ENCODE peak calls at places on chromosomes 12 and 14, in four cellular contexts. U is HCT116, T is GM23338, E is PC-3. X is an unnamed sample.

GRCh38 chr12:57005980-57006808 is at the start of gene ZBTB39:
- DNase-seq in E (peak), U (peak), T (peak), X (peak)

GRCh38 chr12:104571328-104571727 is 114.6 kb downstream of the CHST11 start:
- DNase-seq in E (no peak), U (no peak), T (no peak), X (peak)

GRCh38 chr12:41439134-41439533 is 251.0 kb downstream of the PDZRN4 start:
- DNase-seq in U (no peak), T (no peak), E (no peak), X (peak)

GRCh38 chr14:61388173-61388975 is 67.0 kb downstream of the PRKCH start:
- DNase-seq in U (peak), E (peak), T (no peak), X (no peak)

GRCh38 chr12:122917508-122918227 is 21.7 kb upstream of the VPS37B start:
- DNase-seq in T (no peak), U (no peak), E (peak), X (no peak)

GRCh38 chr14:89621009-89621421 is 204.0 kb upstream of the FOXN3 start:
- DNase-seq in U (no peak), T (no peak), E (no peak), X (peak)

GRCh38 chr12:119334459-119335170 is at the start of gene CCDC60:
- DNase-seq in E (no peak), T (peak), U (no peak), X (no peak)

GRCh38 chr12:78018939-78019338 is 188.2 kb downstream of the NAV3 start:
- DNase-seq in U (no peak), E (no peak), T (no peak), X (no peak)

GRCh38 chr12:110498984-110499706 is 2.8 kb downstream of the VPS29 start:
- DNase-seq in T (no peak), U (no peak), E (peak), X (no peak)

GRCh38 chr14:101563352-101563653 is 2.0 kb downstream of the DIO3 start:
- DNase-seq in T (no peak), E (no peak), U (no peak), X (no peak)

GRCh38 chr12:107655281-107656065 is 30.1 kb upstream of the PWP1 start:
- DNase-seq in E (no peak), T (no peak), U (no peak), X (no peak)
- TF ChIP-seq EZH2phosphoT487 in E (no peak), T (no peak), U (no peak), X (no peak)

GRCh38 chr14:104927432-104927816 is 2.7 kb downstream of the PLD4 start:
- DNase-seq in T (peak), U (no peak), E (no peak), X (no peak)

GRCh38 chr14:104925214-104925899 is 678 bp downstream of the PLD4 start:
- DNase-seq in T (no peak), U (no peak), E (no peak), X (no peak)

GRCh38 chr14:104927901-104928300 is 3.2 kb downstream of the PLD4 start:
- DNase-seq in E (no peak), T (no peak), U (no peak), X (peak)

GRCh38 chr14:104925941-104926609 is 1.4 kb downstream of the PLD4 start:
- DNase-seq in U (no peak), T (no peak), E (no peak), X (peak)

GRCh38 chr14:104926619-104927431 is 2.1 kb downstream of the PLD4 start:
- DNase-seq in U (no peak), T (peak), E (no peak), X (peak)
- H3K4me2 ChIP-seq in U (no peak), T (no peak), E (no peak), X (peak)

GRCh38 chr12:20150835-20151234 is 217.5 kb upstream of the PDE3A start:
- DNase-seq in U (no peak), T (no peak), E (peak), X (no peak)
- TF ChIP-seq EZH2phosphoT487 in U (no peak), T (no peak), E (no peak), X (no peak)

DNA sequence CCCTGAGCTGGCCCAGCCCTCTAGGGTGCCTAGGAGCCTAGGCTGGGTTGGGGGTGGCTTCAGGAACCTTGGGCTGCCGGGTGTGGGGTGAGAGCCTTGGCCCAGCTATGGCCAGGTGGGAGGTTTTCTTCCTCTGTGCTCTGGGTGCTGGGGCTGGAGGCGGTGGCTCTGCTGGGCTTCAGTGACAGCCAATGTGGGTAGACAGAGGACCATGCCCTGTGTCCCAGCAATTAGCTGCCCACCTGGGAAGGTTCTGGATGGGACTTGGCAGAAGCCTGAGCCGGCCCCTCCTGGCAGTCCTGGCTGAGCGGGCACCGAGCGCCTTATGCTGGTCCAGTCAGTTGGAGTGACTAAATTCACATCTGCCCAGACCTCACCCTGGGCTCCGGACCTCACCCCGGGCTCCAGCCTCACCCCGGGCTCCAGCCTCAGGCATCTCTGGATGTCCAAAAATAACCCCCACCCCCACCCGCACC is 46.8 kb downstream of the CYP46A1 start:
- DNase-seq in E (no peak), T (no peak), U (no peak), X (no peak)
- H3K4me2 ChIP-seq in E (peak), T (peak), U (peak), X (no peak)

GRCh38 chr14:104247336-104248202 is 109.2 kb downstream of the KIF26A start:
- DNase-seq in T (no peak), E (no peak), U (no peak), X (no peak)

GRCh38 chr14:104250175-104250574 is 111.8 kb downstream of the KIF26A start:
- DNase-seq in T (no peak), E (no peak), U (no peak), X (no peak)

GRCh38 chr14:104249706-104250105 is 111.3 kb downstream of the KIF26A start:
- DNase-seq in E (no peak), T (no peak), U (no peak), X (no peak)

GRCh38 chr14:104248203-104249055 is 110.0 kb downstream of the KIF26A start:
- DNase-seq in U (no peak), T (no peak), E (no peak), X (no peak)

DNA sequence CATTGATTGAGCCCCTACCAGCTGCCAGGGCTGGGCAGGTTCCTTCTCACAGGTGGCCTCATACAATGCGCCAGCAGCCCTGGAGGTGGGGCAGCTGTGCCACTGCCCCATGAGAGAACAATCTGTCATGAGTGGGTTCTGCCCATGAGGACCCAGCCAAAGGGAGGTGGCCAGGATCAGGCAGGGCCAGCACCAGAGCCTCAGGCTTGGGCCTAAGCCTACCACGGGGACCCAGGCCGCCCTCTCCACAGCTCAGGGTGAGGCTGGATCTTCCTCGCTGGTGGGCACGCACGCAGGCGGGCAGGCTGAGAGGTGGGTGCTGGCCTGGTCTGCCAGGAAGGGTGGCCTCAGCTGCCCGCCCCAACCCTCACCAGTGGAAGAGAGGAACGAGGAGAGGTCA is 110.7 kb downstream of the KIF26A start:
- DNase-seq in T (no peak), U (no peak), E (no peak), X (no peak)
- TF ChIP-seq EZH2phosphoT487 in T (no peak), U (no peak), E (no peak), X (no peak)

DNA sequence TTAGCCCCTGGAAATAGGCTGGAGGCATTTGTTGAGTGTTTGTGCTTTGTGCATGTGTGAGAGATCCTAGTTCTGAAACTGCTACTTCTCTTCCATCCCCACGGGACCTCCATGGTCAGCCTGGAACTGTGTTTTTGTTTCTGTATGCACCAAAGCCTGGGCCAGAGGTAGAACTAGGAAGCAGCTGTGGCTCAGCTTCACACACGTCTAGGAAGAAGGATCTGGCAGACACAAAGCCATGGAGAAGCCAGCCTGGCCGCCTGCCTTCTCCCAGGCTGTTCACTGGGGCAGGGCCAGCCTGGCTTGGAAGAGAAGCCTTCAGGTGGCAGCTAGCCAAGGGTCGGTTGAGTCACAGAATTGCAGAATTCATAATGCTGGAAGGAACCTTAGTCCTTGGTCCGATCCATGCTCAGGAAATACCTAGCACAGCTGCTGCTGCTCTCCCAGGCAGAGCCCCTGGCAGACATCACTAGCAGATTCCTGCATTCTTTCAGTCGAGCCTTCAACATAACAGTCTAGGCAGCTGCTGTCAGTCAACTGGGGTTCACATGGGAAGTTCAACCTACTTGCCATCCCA is 27.0 kb downstream of the RIN3 start:
- DNase-seq in E (peak), U (peak), T (peak), X (no peak)
- H3K4me2 ChIP-seq in E (peak), U (peak), T (no peak), X (no peak)

GRCh38 chr12:91180577-91180976 is 2.0 kb downstream of the DCN start:
- DNase-seq in E (no peak), T (no peak), U (no peak), X (no peak)
- TF ChIP-seq EZH2phosphoT487 in E (no peak), T (no peak), U (no peak), X (no peak)

GRCh38 chr12:55906056-55906455 is 21.6 kb downstream of the PYM1 start:
- DNase-seq in T (no peak), E (peak), U (no peak), X (no peak)
- H3K4me2 ChIP-seq in T (no peak), E (peak), U (no peak), X (no peak)

X was measured in OCI-LY7.